ENCODE peak calls at places on chromosome 1, in ten cellular contexts. One of them, this sample, is unnamed.

GRCh38 chr1:27124405-27124804 is 30.5 kb downstream of the SLC9A1 start:
- DNase-seq in sigmoid colon: no peak
- DNase-seq in vagina: no peak
- DNase-seq in H1: no peak
- DNase-seq in esophagus squamous epithelium: no peak
- DNase-seq in gastrocnemius medialis: no peak
- DNase-seq in lower leg skin: no peak
- DNase-seq in NB4: no peak
- DNase-seq in transverse colon: no peak
- DNase-seq in esophagus muscularis mucosa: no peak
- DNase-seq in this sample: no peak

GRCh38 chr1:160519542-160520435 is 3.3 kb downstream of the SLAMF6 start:
- DNase-seq in transverse colon: no peak
- DNase-seq in esophagus muscularis mucosa: no peak
- DNase-seq in NB4: no peak
- DNase-seq in lower leg skin: no peak
- DNase-seq in sigmoid colon: no peak
- DNase-seq in vagina: no peak
- DNase-seq in H1: no peak
- DNase-seq in gastrocnemius medialis: no peak
- DNase-seq in esophagus squamous epithelium: no peak
- DNase-seq in this sample: peak

GRCh38 chr1:154624756-154625643 is 17.0 kb upstream of the ADAR start:
- DNase-seq in gastrocnemius medialis: no peak
- DNase-seq in H1: no peak
- DNase-seq in esophagus muscularis mucosa: no peak
- DNase-seq in lower leg skin: no peak
- DNase-seq in sigmoid colon: no peak
- DNase-seq in transverse colon: no peak
- DNase-seq in vagina: no peak
- DNase-seq in esophagus squamous epithelium: no peak
- DNase-seq in NB4: no peak
- DNase-seq in this sample: no peak

GRCh38 chr1:203099121-203099520 is 13.3 kb upstream of the MYOG start:
- DNase-seq in H1: no peak
- DNase-seq in esophagus muscularis mucosa: peak
- DNase-seq in esophagus squamous epithelium: no peak
- DNase-seq in lower leg skin: no peak
- DNase-seq in NB4: no peak
- DNase-seq in vagina: no peak
- DNase-seq in sigmoid colon: no peak
- DNase-seq in transverse colon: no peak
- DNase-seq in gastrocnemius medialis: no peak
- DNase-seq in this sample: no peak

GRCh38 chr1:161265305-161265704 is 6.8 kb downstream of the PCP4L1 start:
- DNase-seq in transverse colon: no peak
- DNase-seq in H1: no peak
- DNase-seq in sigmoid colon: no peak
- DNase-seq in gastrocnemius medialis: no peak
- DNase-seq in NB4: no peak
- DNase-seq in esophagus muscularis mucosa: no peak
- DNase-seq in esophagus squamous epithelium: no peak
- DNase-seq in lower leg skin: peak
- DNase-seq in vagina: no peak
- DNase-seq in this sample: no peak

GRCh38 chr1:93007941-93008577 is 46.8 kb upstream of the DIPK1A start:
- DNase-seq in esophagus muscularis mucosa: peak
- DNase-seq in esophagus squamous epithelium: no peak
- DNase-seq in gastrocnemius medialis: no peak
- DNase-seq in NB4: no peak
- DNase-seq in sigmoid colon: no peak
- DNase-seq in transverse colon: no peak
- DNase-seq in lower leg skin: no peak
- DNase-seq in vagina: no peak
- DNase-seq in H1: no peak
- DNase-seq in this sample: no peak

GRCh38 chr1:55618203-55618602 is 403.0 kb upstream of the USP24 start:
- DNase-seq in esophagus squamous epithelium: no peak
- DNase-seq in sigmoid colon: no peak
- DNase-seq in NB4: no peak
- DNase-seq in lower leg skin: no peak
- DNase-seq in H1: no peak
- DNase-seq in esophagus muscularis mucosa: peak
- DNase-seq in vagina: no peak
- DNase-seq in gastrocnemius medialis: no peak
- DNase-seq in transverse colon: no peak
- DNase-seq in this sample: no peak

GRCh38 chr1:224780736-224781135 is 148.7 kb upstream of the DNAH14 start:
- DNase-seq in esophagus squamous epithelium: no peak
- DNase-seq in esophagus muscularis mucosa: peak
- DNase-seq in lower leg skin: no peak
- DNase-seq in transverse colon: no peak
- DNase-seq in H1: no peak
- DNase-seq in vagina: peak
- DNase-seq in sigmoid colon: no peak
- DNase-seq in NB4: no peak
- DNase-seq in gastrocnemius medialis: no peak
- DNase-seq in this sample: no peak

GRCh38 chr1:219917851-219918466 is 10.4 kb downstream of the SLC30A10 start:
- DNase-seq in NB4: peak
- DNase-seq in sigmoid colon: no peak
- DNase-seq in gastrocnemius medialis: no peak
- DNase-seq in lower leg skin: no peak
- DNase-seq in H1: no peak
- DNase-seq in esophagus muscularis mucosa: no peak
- DNase-seq in esophagus squamous epithelium: no peak
- DNase-seq in vagina: no peak
- DNase-seq in transverse colon: peak
- DNase-seq in this sample: no peak

GRCh38 chr1:94974824-94975223 is 47.9 kb upstream of the CNN3 start:
- DNase-seq in esophagus muscularis mucosa: no peak
- DNase-seq in NB4: no peak
- DNase-seq in esophagus squamous epithelium: no peak
- DNase-seq in lower leg skin: no peak
- DNase-seq in transverse colon: no peak
- DNase-seq in vagina: no peak
- DNase-seq in sigmoid colon: no peak
- DNase-seq in H1: no peak
- DNase-seq in gastrocnemius medialis: no peak
- DNase-seq in this sample: no peak

GRCh38 chr1:16180291-16180824 is 24.5 kb upstream of the EPHA2 start:
- DNase-seq in NB4: no peak
- DNase-seq in transverse colon: no peak
- DNase-seq in esophagus squamous epithelium: no peak
- DNase-seq in gastrocnemius medialis: no peak
- DNase-seq in sigmoid colon: no peak
- DNase-seq in H1: no peak
- DNase-seq in vagina: no peak
- DNase-seq in lower leg skin: no peak
- DNase-seq in esophagus muscularis mucosa: no peak
- DNase-seq in this sample: no peak

GRCh38 chr1:81186271-81186670 is 614.5 kb upstream of the ADGRL2 start:
- DNase-seq in NB4: no peak
- DNase-seq in lower leg skin: no peak
- DNase-seq in H1: no peak
- DNase-seq in vagina: no peak
- DNase-seq in sigmoid colon: no peak
- DNase-seq in esophagus muscularis mucosa: no peak
- DNase-seq in transverse colon: no peak
- DNase-seq in gastrocnemius medialis: no peak
- DNase-seq in esophagus squamous epithelium: no peak
- DNase-seq in this sample: no peak

GRCh38 chr1:46615088-46615487 is 1.5 kb downstream of the MOB3C start:
- DNase-seq in esophagus muscularis mucosa: no peak
- DNase-seq in transverse colon: no peak
- DNase-seq in H1: no peak
- DNase-seq in gastrocnemius medialis: no peak
- DNase-seq in sigmoid colon: no peak
- DNase-seq in vagina: no peak
- DNase-seq in NB4: no peak
- DNase-seq in lower leg skin: peak
- DNase-seq in esophagus squamous epithelium: no peak
- DNase-seq in this sample: no peak

GRCh38 chr1:156308078-156308477 is 9.0 kb upstream of the VHLL start:
- DNase-seq in esophagus muscularis mucosa: no peak
- DNase-seq in sigmoid colon: no peak
- DNase-seq in transverse colon: no peak
- DNase-seq in lower leg skin: no peak
- DNase-seq in vagina: no peak
- DNase-seq in esophagus squamous epithelium: no peak
- DNase-seq in NB4: no peak
- DNase-seq in gastrocnemius medialis: no peak
- DNase-seq in H1: no peak
- DNase-seq in this sample: no peak
- TF ChIP-seq POLR2A in esophagus muscularis mucosa: no peak
- TF ChIP-seq POLR2A in sigmoid colon: no peak
- TF ChIP-seq POLR2A in transverse colon: no peak
- TF ChIP-seq POLR2A in lower leg skin: no peak
- TF ChIP-seq POLR2A in vagina: no peak
- TF ChIP-seq POLR2A in esophagus squamous epithelium: no peak
- TF ChIP-seq POLR2A in NB4: no peak
- TF ChIP-seq POLR2A in gastrocnemius medialis: no peak
- TF ChIP-seq POLR2A in H1: no peak
- TF ChIP-seq POLR2A in this sample: no peak

GRCh38 chr1:67524143-67525052 is 94.2 kb upstream of the SERBP1 start:
- DNase-seq in gastrocnemius medialis: no peak
- DNase-seq in esophagus muscularis mucosa: no peak
- DNase-seq in sigmoid colon: no peak
- DNase-seq in lower leg skin: no peak
- DNase-seq in esophagus squamous epithelium: no peak
- DNase-seq in NB4: no peak
- DNase-seq in transverse colon: no peak
- DNase-seq in H1: no peak
- DNase-seq in vagina: no peak
- DNase-seq in this sample: no peak
- TF ChIP-seq POLR2A in gastrocnemius medialis: no peak
- TF ChIP-seq POLR2A in esophagus muscularis mucosa: no peak
- TF ChIP-seq POLR2A in sigmoid colon: no peak
- TF ChIP-seq POLR2A in lower leg skin: no peak
- TF ChIP-seq POLR2A in esophagus squamous epithelium: no peak
- TF ChIP-seq POLR2A in NB4: no peak
- TF ChIP-seq POLR2A in transverse colon: no peak
- TF ChIP-seq POLR2A in H1: no peak
- TF ChIP-seq POLR2A in vagina: no peak
- TF ChIP-seq POLR2A in this sample: no peak

DNA sequence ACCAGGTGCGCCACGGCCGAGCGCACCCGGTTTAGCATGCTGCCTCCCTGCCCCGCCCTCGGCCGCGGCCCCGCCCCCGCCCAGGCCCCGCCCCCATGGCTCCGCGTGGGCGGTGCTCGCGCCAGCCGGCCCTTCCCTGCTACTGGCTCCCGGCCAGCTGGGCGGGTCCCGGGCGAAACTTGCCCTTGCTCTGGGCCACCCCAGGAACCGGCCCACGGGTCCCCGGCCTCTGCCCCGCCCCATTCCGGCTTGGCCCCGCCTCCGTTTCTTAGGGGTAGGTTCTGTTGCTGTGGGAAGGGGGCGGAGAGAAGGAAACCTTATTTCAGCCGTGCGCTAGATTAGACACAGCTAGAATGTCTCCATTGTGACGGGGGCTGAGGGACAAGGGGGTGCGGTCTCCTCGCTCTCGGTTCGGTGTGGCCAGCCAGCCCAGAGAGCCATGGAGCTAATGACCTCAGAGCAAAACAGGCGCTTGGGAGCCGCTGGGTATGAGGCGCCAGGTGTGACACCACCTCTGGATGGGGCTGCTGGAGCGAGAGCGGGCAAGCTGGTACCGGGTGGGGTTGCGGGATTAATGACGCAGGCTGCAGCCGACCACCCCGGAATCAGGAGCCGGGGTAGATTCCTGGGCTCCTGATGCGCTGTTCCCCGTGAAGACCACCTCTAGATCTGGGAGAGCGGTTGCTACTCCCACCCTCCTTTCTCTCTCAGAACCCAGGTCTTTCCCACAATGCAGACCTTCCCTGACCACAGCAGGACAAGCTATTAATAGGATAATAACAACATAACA is at the start of gene PPM1J:
- DNase-seq in vagina: no peak
- DNase-seq in sigmoid colon: peak
- DNase-seq in gastrocnemius medialis: peak
- DNase-seq in transverse colon: peak
- DNase-seq in lower leg skin: peak
- DNase-seq in NB4: peak
- DNase-seq in esophagus muscularis mucosa: peak
- DNase-seq in H1: peak
- DNase-seq in esophagus squamous epithelium: peak
- DNase-seq in this sample: peak
- TF ChIP-seq POLR2A in vagina: peak
- TF ChIP-seq POLR2A in sigmoid colon: no peak
- TF ChIP-seq POLR2A in gastrocnemius medialis: peak
- TF ChIP-seq POLR2A in transverse colon: peak
- TF ChIP-seq POLR2A in lower leg skin: no peak
- TF ChIP-seq POLR2A in NB4: no peak
- TF ChIP-seq POLR2A in esophagus muscularis mucosa: no peak
- TF ChIP-seq POLR2A in H1: no peak
- TF ChIP-seq POLR2A in esophagus squamous epithelium: peak
- TF ChIP-seq POLR2A in this sample: no peak

GRCh38 chr1:96721382-96722160 is at the start of gene PTBP2:
- DNase-seq in NB4: peak
- DNase-seq in gastrocnemius medialis: peak
- DNase-seq in esophagus squamous epithelium: peak
- DNase-seq in esophagus muscularis mucosa: peak
- DNase-seq in lower leg skin: peak
- DNase-seq in transverse colon: peak
- DNase-seq in H1: no peak
- DNase-seq in vagina: no peak
- DNase-seq in sigmoid colon: peak
- DNase-seq in this sample: peak
- TF ChIP-seq POLR2A in NB4: peak
- TF ChIP-seq POLR2A in gastrocnemius medialis: peak
- TF ChIP-seq POLR2A in esophagus squamous epithelium: peak
- TF ChIP-seq POLR2A in esophagus muscularis mucosa: no peak
- TF ChIP-seq POLR2A in lower leg skin: no peak
- TF ChIP-seq POLR2A in transverse colon: peak
- TF ChIP-seq POLR2A in H1: peak
- TF ChIP-seq POLR2A in vagina: no peak
- TF ChIP-seq POLR2A in sigmoid colon: peak
- TF ChIP-seq POLR2A in this sample: peak